ENCODE peak calls at places on chromosome 4, in seven cellular contexts. D, B, K, C, A, Q and Y are unnamed samples.

GRCh38 chr4:113223001-113223400 is 173.5 kb downstream of the ANK2 start:
- DNase-seq in K (no peak), C (no peak), B (no peak), A (no peak), D (no peak), Q (no peak), Y (no peak)

GRCh38 chr4:154602404-154603020 is 9.9 kb downstream of the FGG start:
- DNase-seq in B (no peak), D (no peak), A (no peak), C (no peak), Q (no peak), K (no peak), Y (no peak)

GRCh38 chr4:188975271-188975670 is 836.0 kb downstream of the TRIML1 start:
- DNase-seq in D (no peak), Q (no peak), B (no peak), C (no peak), K (no peak), A (no peak), Y (no peak)

GRCh38 chr4:98662619-98663225 is 4.3 kb upstream of the TSPAN5 start:
- DNase-seq in A (peak; percentile 45), Q (no peak), D (no peak), K (no peak), C (no peak), B (peak; percentile 64), Y (no peak)

GRCh38 chr4:59971952-59972351 is 1228.2 kb upstream of the ADGRL3 start:
- DNase-seq in B (no peak), D (no peak), K (no peak), A (no peak), Q (no peak), C (no peak), Y (no peak)

GRCh38 chr4:155900402-155900801 is 3.1 kb upstream of the TDO2 start:
- DNase-seq in B (peak; percentile 70), C (no peak), A (no peak), D (no peak), Q (no peak), K (no peak), Y (no peak)

GRCh38 chr4:140152015-140152703 is 1.8 kb downstream of the MAML3 start:
- DNase-seq in B (no peak), K (peak; percentile 27), D (no peak), A (peak; percentile 83), Q (no peak), C (peak; percentile 68), Y (peak; percentile 85)

GRCh38 chr4:69156913-69157312 is 57.6 kb downstream of the UGT2B11 start:
- DNase-seq in K (no peak), C (no peak), B (no peak), D (no peak), A (no peak), Q (no peak), Y (no peak)

GRCh38 chr4:181968371-181968770 is 274.8 kb upstream of the TENM3 start:
- DNase-seq in A (no peak), D (no peak), K (no peak), Q (no peak), B (peak; percentile 83), C (no peak), Y (no peak)

GRCh38 chr4:81485310-81485980 is 13.7 kb upstream of the RASGEF1B start:
- DNase-seq in C (no peak), K (no peak), B (no peak), Q (no peak), A (no peak), D (no peak), Y (no peak)

GRCh38 chr4:77959566-77960338 is 97.1 kb downstream of the MRPL1 start:
- DNase-seq in A (no peak), Q (no peak), D (no peak), B (peak; percentile 63), C (no peak), K (no peak), Y (no peak)

GRCh38 chr4:141195095-141195707 is 25.5 kb upstream of the ZNF330 start:
- DNase-seq in B (no peak), K (no peak), D (no peak), Q (no peak), A (no peak), C (no peak), Y (no peak)

GRCh38 chr4:169040559-169041261 is 30.7 kb upstream of the CBR4 start:
- DNase-seq in B (no peak), C (no peak), D (no peak), A (no peak), Q (no peak), K (no peak), Y (no peak)

GRCh38 chr4:125010776-125011503 is 298.4 kb upstream of the ANKRD50 start:
- DNase-seq in D (no peak), Q (peak; percentile 5), K (no peak), B (no peak), A (no peak), C (no peak), Y (no peak)

GRCh38 chr4:65241257-65241997 is 428.9 kb downstream of the EPHA5 start:
- DNase-seq in C (peak; percentile 5), D (no peak), Q (no peak), B (no peak), K (no peak), A (no peak), Y (no peak)

GRCh38 chr4:6232836-6233785 is 32.8 kb upstream of the JAKMIP1 start:
- DNase-seq in B (no peak), C (no peak), Q (no peak), K (no peak), D (no peak), A (no peak), Y (no peak)

GRCh38 chr4:4857001-4857808 is 2.3 kb upstream of the MSX1 start:
- DNase-seq in K (no peak), C (no peak), A (no peak), Q (no peak), D (no peak), B (peak; percentile 18), Y (no peak)

GRCh38 chr4:84159767-84160166 is 339.3 kb downstream of the NKX6-1 start:
- DNase-seq in D (no peak), B (no peak), Q (peak; percentile 33), K (no peak), C (no peak), A (no peak), Y (no peak)

GRCh38 chr4:145501051-145501660 is 19.5 kb downstream of the SMAD1 start:
- DNase-seq in K (no peak), A (no peak), B (no peak), Q (no peak), D (no peak), C (no peak), Y (no peak)

GRCh38 chr4:107292979-107293378 is 256.9 kb upstream of the DKK2 start:
- DNase-seq in B (no peak), C (no peak), A (no peak), Q (no peak), D (no peak), K (no peak), Y (no peak)

GRCh38 chr4:123559955-123560669 is 163.5 kb downstream of the SPRY1 start:
- DNase-seq in K (no peak), D (no peak), B (peak; percentile 49), Q (no peak), C (no peak), A (no peak), Y (no peak)

DNA sequence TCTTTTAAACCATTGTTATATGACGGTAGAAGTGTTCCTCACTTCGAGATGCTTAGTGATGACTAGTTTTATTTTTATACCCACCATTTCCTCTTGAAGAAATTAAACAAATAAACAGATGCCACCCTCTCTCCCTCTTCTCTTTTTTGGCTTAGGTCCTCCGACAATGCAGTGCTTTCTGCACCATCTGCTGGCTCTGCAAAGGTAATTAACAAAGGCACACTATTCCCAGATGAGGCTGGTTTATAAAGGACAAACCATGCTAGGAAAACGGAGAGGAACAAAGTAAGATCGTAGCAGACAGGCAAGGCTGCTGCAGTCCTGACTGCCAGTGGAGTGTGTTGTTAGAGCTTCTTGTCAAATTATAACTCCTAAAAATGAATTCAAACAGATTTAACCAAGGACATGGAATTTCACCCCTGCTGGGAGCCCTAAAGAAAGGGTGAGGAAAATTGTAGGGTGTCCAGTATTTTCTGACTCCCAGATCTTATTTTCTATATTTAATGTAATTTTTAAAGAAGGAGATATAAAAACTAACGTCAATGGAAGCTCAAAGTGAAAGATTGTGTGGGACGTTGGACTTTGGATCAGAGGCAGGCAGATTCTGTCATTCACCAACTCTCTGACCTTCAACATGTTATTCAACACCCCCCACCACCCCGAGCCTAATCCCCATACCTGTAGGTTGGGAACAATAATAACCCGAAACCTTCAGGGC is 142.1 kb downstream of the CPEB2 start:
- DNase-seq in A (no peak), D (no peak), B (no peak), C (no peak), K (no peak), Q (no peak), Y (no peak)
- TF ChIP-seq CTCF in A (no peak), D (no peak), B (peak; percentile 23), C (no peak), K (no peak), Q (no peak), Y (no peak)

GRCh38 chr4:7335363-7336066 is 99.2 kb downstream of the PSAPL1 start:
- DNase-seq in K (peak; percentile 43), A (no peak), D (peak; percentile 88), Q (peak; percentile 53), C (peak; percentile 67), B (no peak), Y (no peak)
- TF ChIP-seq CTCF in K (peak; percentile 55), A (no peak), D (peak; percentile 38), Q (peak; percentile 97), C (peak; percentile 41), B (peak; percentile 75), Y (peak; percentile 79)

GRCh38 chr4:25563071-25563564 is 92.5 kb upstream of the SLC34A2 start:
- DNase-seq in D (no peak), C (no peak), B (no peak), Q (no peak), K (no peak), A (no peak), Y (no peak)

GRCh38 chr4:25560605-25561004 is 95.0 kb upstream of the SLC34A2 start:
- DNase-seq in Q (no peak), K (no peak), D (no peak), C (no peak), A (no peak), B (no peak), Y (no peak)

GRCh38 chr4:25568788-25569231 is 86.8 kb upstream of the SLC34A2 start:
- DNase-seq in K (no peak), C (no peak), D (no peak), Q (no peak), A (no peak), B (no peak), Y (no peak)

GRCh38 chr4:25567253-25567652 is 88.4 kb upstream of the SLC34A2 start:
- DNase-seq in K (no peak), A (no peak), Q (no peak), B (no peak), C (no peak), D (no peak), Y (no peak)

DNA sequence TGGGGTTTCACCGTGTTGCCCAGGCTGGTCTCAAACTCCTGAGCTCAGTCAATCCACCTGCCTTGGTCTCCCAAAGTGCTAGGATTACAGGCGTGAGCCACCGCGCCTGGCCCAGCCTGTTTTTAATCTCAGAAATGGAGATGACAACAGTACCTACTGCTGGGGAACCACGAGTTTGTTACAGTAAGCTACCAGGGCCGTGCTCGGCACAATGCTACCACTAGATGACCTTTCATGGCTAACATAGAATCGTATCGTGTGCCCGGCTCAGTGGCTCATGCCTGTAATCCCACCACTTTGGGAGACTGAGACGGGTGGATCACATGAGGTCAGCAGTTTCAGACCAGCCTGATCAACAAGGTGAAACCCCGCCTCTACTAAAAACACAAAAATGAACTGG is 90.8 kb upstream of the SLC34A2 start:
- DNase-seq in A (no peak), D (no peak), C (no peak), K (no peak), Q (no peak), B (no peak), Y (no peak)
- TF ChIP-seq CTCF in A (no peak), D (no peak), C (no peak), K (no peak), Q (peak; percentile 21), B (no peak), Y (no peak)

GRCh38 chr4:24477919-24478318 is 106.4 kb downstream of the DHX15 start:
- DNase-seq in K (no peak), D (no peak), C (peak; percentile 34), B (peak; percentile 84), Q (no peak), A (no peak), Y (no peak)
- TF ChIP-seq CTCF in K (no peak), D (no peak), C (no peak), B (no peak), Q (no peak), A (no peak), Y (no peak)